ENCODE peak calls at places on chromosome 6, in four cellular contexts. Q, J, E and V are unnamed samples.

GRCh38 chr6:140538926-140539325 is 1164.5 kb upstream of the CITED2 start:
- DNase-seq in J (peak), Q (no peak), E (no peak), V (peak)

GRCh38 chr6:7156666-7157278 is 49.0 kb downstream of the RREB1 start:
- DNase-seq in E (no peak), Q (no peak), J (peak), V (no peak)

GRCh38 chr6:138533667-138534066 is 34.4 kb upstream of the NHSL1 start:
- DNase-seq in J (no peak), Q (no peak), E (no peak), V (no peak)

GRCh38 chr6:107079429-107079828 is 35.9 kb downstream of the BEND3 start:
- DNase-seq in Q (no peak), J (no peak), E (no peak), V (no peak)

GRCh38 chr6:90846824-90847223 is 260.0 kb upstream of the MAP3K7 start:
- DNase-seq in Q (no peak), E (no peak), J (no peak), V (no peak)

GRCh38 chr6:6837541-6838080 is 249.1 kb downstream of the LY86 start:
- DNase-seq in Q (no peak), E (no peak), J (no peak), V (no peak)

GRCh38 chr6:85323435-85324040 is 126.3 kb upstream of the NT5E start:
- DNase-seq in Q (peak), E (no peak), J (peak), V (peak)

GRCh38 chr6:6319947-6320811 is at the start of gene F13A1:
- DNase-seq in Q (no peak), E (no peak), J (no peak), V (no peak)

GRCh38 chr6:32937230-32937633 is 3.6 kb downstream of the HLA-DMB start:
- DNase-seq in Q (no peak), E (no peak), J (no peak), V (no peak)

GRCh38 chr6:44235891-44236516 is 10.9 kb upstream of the HSP90AB1 start:
- DNase-seq in Q (no peak), E (no peak), J (no peak), V (no peak)

GRCh38 chr6:162153991-162154390 is 573.6 kb downstream of the PRKN start:
- DNase-seq in E (no peak), J (no peak), Q (no peak), V (no peak)

GRCh38 chr6:126955621-126956020 is 162.8 kb upstream of the RSPO3 start:
- DNase-seq in Q (no peak), J (peak), E (no peak), V (peak)

GRCh38 chr6:137827977-137828815 is 38.9 kb upstream of the TNFAIP3 start:
- DNase-seq in J (no peak), E (no peak), Q (no peak), V (no peak)

GRCh38 chr6:2890981-2891767 is 11.9 kb downstream of the SERPINB9 start:
- DNase-seq in E (no peak), J (no peak), Q (no peak), V (no peak)

GRCh38 chr6:148934534-148934933 is 187.7 kb downstream of the UST start:
- DNase-seq in Q (no peak), J (peak), E (no peak), V (no peak)

GRCh38 chr6:75116946-75117345 is 88.9 kb downstream of the COL12A1 start:
- DNase-seq in Q (no peak), J (peak), E (no peak), V (no peak)

GRCh38 chr6:129105035-129105434 is 222.1 kb downstream of the LAMA2 start:
- DNase-seq in E (no peak), Q (no peak), J (no peak), V (no peak)

GRCh38 chr6:24274441-24275083 is 83.3 kb downstream of the DCDC2 start:
- DNase-seq in E (no peak), J (peak), Q (no peak), V (no peak)

GRCh38 chr6:129691043-129691640 is 18.8 kb downstream of the ARHGAP18 start:
- DNase-seq in J (no peak), E (no peak), Q (no peak), V (no peak)

GRCh38 chr6:142518126-142518525 is 216.3 kb downstream of the ADGRG6 start:
- DNase-seq in Q (no peak), E (no peak), J (no peak), V (peak)

GRCh38 chr6:152952866-152953509 is 29.9 kb downstream of the FBXO5 start:
- DNase-seq in E (no peak), J (peak), Q (no peak), V (no peak)

GRCh38 chr6:16602035-16602434 is 159.2 kb downstream of the ATXN1 start:
- DNase-seq in J (no peak), E (no peak), Q (no peak), V (no peak)